ENCODE peak calls at places on chromosomes 2 and 18, in four cellular contexts. One of them, this sample, is unnamed.

GRCh38 chr2:10285578-10286198 is 17.0 kb upstream of the HPCAL1 start:
- DNase-seq in A549: peak; percentile 86
- DNase-seq in breast epithelium: peak; percentile 75
- DNase-seq in sigmoid colon: peak; percentile 92
- DNase-seq in this sample: no peak

GRCh38 chr2:149329470-149330126 is 789 bp upstream of the LYPD6 start:
- DNase-seq in breast epithelium: no peak
- DNase-seq in A549: peak; percentile 51
- DNase-seq in sigmoid colon: peak; percentile 66
- DNase-seq in this sample: no peak

GRCh38 chr2:96864343-96865091 is 5.4 kb downstream of the SEMA4C start:
- DNase-seq in sigmoid colon: peak; percentile 64
- DNase-seq in A549: no peak
- DNase-seq in breast epithelium: no peak
- DNase-seq in this sample: no peak

GRCh38 chr2:84850471-84850870 is 30.4 kb downstream of the TRABD2A start:
- DNase-seq in A549: no peak
- DNase-seq in breast epithelium: no peak
- DNase-seq in sigmoid colon: no peak
- DNase-seq in this sample: no peak

GRCh38 chr2:55883339-55883738 is 40.2 kb downstream of the EFEMP1 start:
- DNase-seq in A549: no peak
- DNase-seq in sigmoid colon: no peak
- DNase-seq in breast epithelium: no peak
- DNase-seq in this sample: no peak

GRCh38 chr2:7168012-7168411 is 250.8 kb downstream of the RNF144A start:
- DNase-seq in sigmoid colon: no peak
- DNase-seq in breast epithelium: no peak
- DNase-seq in A549: no peak
- DNase-seq in this sample: no peak

GRCh38 chr2:238509151-238509820 is 82.6 kb downstream of the ASB1 start:
- DNase-seq in breast epithelium: no peak
- DNase-seq in A549: no peak
- DNase-seq in sigmoid colon: no peak
- DNase-seq in this sample: no peak

GRCh38 chr2:144770616-144771230 is 250.8 kb upstream of the ZEB2 start:
- DNase-seq in breast epithelium: no peak
- DNase-seq in A549: no peak
- DNase-seq in sigmoid colon: no peak
- DNase-seq in this sample: no peak

GRCh38 chr2:460861-461260 is 173.0 kb upstream of the ALKAL2 start:
- DNase-seq in sigmoid colon: no peak
- DNase-seq in A549: no peak
- DNase-seq in breast epithelium: no peak
- DNase-seq in this sample: no peak

GRCh38 chr2:200747668-200748618 is 63.8 kb upstream of the BZW1 start:
- DNase-seq in breast epithelium: no peak
- DNase-seq in sigmoid colon: no peak
- DNase-seq in A549: peak; percentile 37
- DNase-seq in this sample: no peak

GRCh38 chr2:73284296-73285161 is at the start of gene FBXO41:
- DNase-seq in breast epithelium: no peak
- DNase-seq in A549: peak; percentile 56
- DNase-seq in sigmoid colon: peak; percentile 71
- DNase-seq in this sample: no peak

GRCh38 chr2:168691221-168691620 is 111.2 kb upstream of the NOSTRIN start:
- DNase-seq in A549: no peak
- DNase-seq in breast epithelium: no peak
- DNase-seq in sigmoid colon: no peak
- DNase-seq in this sample: no peak

DNA sequence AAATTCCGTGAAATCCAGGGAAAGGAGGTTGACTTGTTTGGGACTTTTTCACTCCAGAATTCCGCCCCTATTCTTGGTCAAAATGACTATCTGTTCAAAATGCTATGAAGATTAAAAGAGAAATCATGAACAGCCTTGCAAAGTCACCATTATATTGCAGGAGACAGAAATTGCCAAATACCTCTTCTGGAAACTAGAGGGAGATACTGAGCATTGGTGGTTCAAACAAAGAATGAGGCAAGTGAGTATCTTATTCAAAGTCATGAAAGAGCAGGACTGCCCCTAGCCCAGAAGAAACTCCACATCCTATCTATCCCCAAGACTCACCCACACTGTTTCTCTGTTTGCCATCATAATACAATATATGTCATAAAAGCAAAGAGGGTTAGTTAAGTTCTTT is 862.3 kb upstream of the POU3F3 start:
- DNase-seq in breast epithelium: no peak
- DNase-seq in sigmoid colon: no peak
- DNase-seq in A549: no peak
- DNase-seq in this sample: no peak
- TF ChIP-seq CTCF in breast epithelium: no peak
- TF ChIP-seq CTCF in sigmoid colon: no peak
- TF ChIP-seq CTCF in A549: peak; percentile 19
- TF ChIP-seq CTCF in this sample: no peak

GRCh38 chr2:146982393-146982846 is 862.4 kb upstream of the ACVR2A start:
- DNase-seq in A549: no peak
- DNase-seq in breast epithelium: no peak
- DNase-seq in sigmoid colon: peak; percentile 82
- DNase-seq in this sample: no peak
- H3K4me1 ChIP-seq in A549: no peaks in the 10 kb centered on the region
- H3K4me1 ChIP-seq in breast epithelium: peaks cover 3% of the 10 kb centered on the region
- H3K4me1 ChIP-seq in sigmoid colon: peaks cover 31% of the 10 kb centered on the region
- H3K4me1 ChIP-seq in this sample: peaks cover 47% of the 10 kb centered on the region

DNA sequence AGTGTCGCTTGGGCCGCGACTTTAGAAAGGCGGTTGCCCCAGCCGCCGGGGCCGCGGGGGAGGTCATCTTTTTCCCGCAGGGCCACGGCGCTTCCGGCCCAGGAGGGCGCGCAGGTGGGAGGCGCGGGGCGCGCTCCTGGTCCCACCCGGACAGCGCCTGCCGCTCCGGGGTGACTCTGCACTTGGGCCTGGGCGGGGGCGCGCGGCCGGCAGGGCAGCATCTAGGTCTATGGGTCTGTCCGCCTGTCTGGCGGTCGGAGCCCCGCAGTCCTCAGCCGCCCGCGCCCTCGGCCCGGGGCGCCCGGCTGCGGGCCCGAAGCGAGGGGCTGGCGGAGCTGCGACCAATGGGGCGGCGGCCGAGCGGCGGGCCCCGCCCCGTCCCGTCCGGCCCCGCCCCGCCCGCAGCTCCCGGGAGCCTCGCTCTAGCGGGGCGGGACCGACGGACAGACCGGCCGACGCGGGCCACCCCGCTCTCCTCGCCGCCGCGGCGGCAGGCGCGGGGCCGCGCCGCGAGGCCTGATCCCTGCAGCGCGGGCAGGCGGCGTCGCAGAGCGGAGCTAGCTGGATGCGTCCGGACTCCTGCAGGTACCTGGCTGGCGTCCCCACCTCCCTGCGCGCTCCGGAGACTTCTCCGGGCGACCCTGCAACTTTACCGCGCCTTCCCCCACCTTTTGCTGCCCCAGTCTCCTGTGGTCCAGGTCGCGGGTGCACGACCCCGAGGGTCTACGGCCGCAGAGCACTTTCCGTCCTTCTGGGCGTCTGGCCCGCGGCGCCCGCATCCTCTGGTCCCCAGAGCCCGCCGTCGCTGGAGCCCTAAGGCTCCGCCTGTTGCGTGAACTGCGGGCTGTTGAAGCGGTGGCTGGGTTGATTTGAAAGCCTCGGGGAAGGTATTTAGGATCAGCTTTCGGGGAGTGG is at the start of gene KCNS3:
- DNase-seq in breast epithelium: no peak
- DNase-seq in A549: peak; percentile 64
- DNase-seq in sigmoid colon: peak; percentile 67
- DNase-seq in this sample: no peak
- TF ChIP-seq POLR2A in breast epithelium: no peak
- TF ChIP-seq POLR2A in A549: peak; percentile 10
- TF ChIP-seq POLR2A in sigmoid colon: no peak
- TF ChIP-seq POLR2A in this sample: peak; percentile 39

GRCh38 chr18:54223568-54224241 is 764 bp downstream of the MBD2 start:
- DNase-seq in breast epithelium: peak; percentile 65
- DNase-seq in A549: no peak
- DNase-seq in sigmoid colon: peak; percentile 92
- DNase-seq in this sample: no peak
- TF ChIP-seq CTCF in breast epithelium: no peak
- TF ChIP-seq CTCF in A549: no peak
- TF ChIP-seq CTCF in sigmoid colon: no peak
- TF ChIP-seq CTCF in this sample: no peak

GRCh38 chr2:160360089-160360757 is 133.4 kb downstream of the RBMS1 start:
- DNase-seq in sigmoid colon: no peak
- DNase-seq in breast epithelium: no peak
- DNase-seq in A549: no peak
- DNase-seq in this sample: no peak
- H3K4me1 ChIP-seq in sigmoid colon: peaks cover 56% of the 10 kb centered on the region
- H3K4me1 ChIP-seq in breast epithelium: no peaks in the 10 kb centered on the region
- H3K4me1 ChIP-seq in A549: peaks cover 95% of the 10 kb centered on the region
- H3K4me1 ChIP-seq in this sample: no peaks in the 10 kb centered on the region

DNA sequence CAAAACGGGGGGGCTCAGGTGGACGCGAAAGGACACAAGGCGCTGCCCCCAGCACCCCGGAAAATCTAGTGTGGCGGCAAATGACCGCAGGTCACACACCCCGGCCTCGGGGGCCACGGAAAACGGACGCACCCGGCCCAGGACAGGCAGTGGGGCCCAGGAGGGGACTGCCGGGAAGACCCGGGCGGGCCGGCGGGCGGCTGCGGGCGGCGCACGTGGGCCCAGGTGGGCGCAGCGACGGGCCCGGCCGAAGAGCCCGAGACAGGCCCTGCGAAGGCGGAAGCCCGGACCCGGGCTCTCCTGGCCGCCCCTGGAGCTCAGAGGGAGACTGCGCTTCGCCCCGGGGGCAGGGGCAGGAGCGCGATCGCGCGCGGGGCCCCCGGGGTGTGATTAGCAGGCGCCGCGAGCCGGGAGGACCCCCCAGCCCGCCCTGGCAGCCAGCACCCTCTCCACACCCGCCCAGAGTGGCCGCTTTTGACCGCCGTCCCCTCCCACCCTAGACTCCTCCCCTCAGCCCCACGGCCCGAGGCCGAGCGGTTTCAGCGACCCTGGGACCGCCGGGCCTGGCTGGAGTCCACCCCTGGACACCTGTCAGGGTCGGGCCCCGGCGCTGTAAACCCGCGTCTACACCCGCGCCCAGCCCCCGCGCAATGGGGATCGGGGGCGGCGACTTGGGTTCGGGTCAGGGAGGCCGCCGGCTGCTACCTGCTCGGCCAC is 773 bp downstream of the MBP start:
- DNase-seq in sigmoid colon: peak; percentile 85
- DNase-seq in A549: no peak
- DNase-seq in breast epithelium: peak; percentile 60
- DNase-seq in this sample: no peak
- TF ChIP-seq POLR2A in sigmoid colon: no peak
- TF ChIP-seq POLR2A in A549: peak; percentile 25
- TF ChIP-seq POLR2A in breast epithelium: no peak
- TF ChIP-seq POLR2A in this sample: peak; percentile 28

This sample was measured in esophagus squamous epithelium.